ENCODE peak calls at places on chromosome 21, in eight cellular contexts. F, Y, Q, D, J, Z, V and B are unnamed samples.

GRCh38 chr21:16794944-16795343 is 717.9 kb upstream of the CXADR start:
- DNase-seq in F (no peak), J (no peak), Q (no peak), Z (no peak), D (no peak), V (no peak), Y (peak), B (peak)

GRCh38 chr21:33655591-33656221 is 13.4 kb downstream of the ITSN1 start:
- DNase-seq in Q (no peak), J (peak), V (no peak), Z (no peak), F (no peak), D (peak), Y (peak), B (peak)

GRCh38 chr21:34635307-34635706 is 20.4 kb upstream of the RCAN1 start:
- DNase-seq in V (no peak), Z (no peak), Q (no peak), D (no peak), Y (no peak), F (no peak), J (no peak), B (no peak)

GRCh38 chr21:19603011-19603593 is 1199.5 kb upstream of the TMPRSS15 start:
- DNase-seq in Y (no peak), Q (no peak), Z (no peak), V (no peak), J (no peak), D (no peak), F (no peak), B (no peak)

GRCh38 chr21:17053321-17053720 is 459.5 kb upstream of the CXADR start:
- DNase-seq in D (no peak), F (no peak), J (no peak), V (no peak), Z (no peak), Y (no peak), Q (no peak), B (no peak)

GRCh38 chr21:38179504-38179900 is 77.3 kb upstream of the KCNJ15 start:
- DNase-seq in Y (peak), V (no peak), D (no peak), Z (no peak), Q (no peak), F (no peak), J (no peak), B (no peak)

GRCh38 chr21:32756096-32756495 is 15.5 kb downstream of the PAXBP1 start:
- DNase-seq in Y (no peak), Z (no peak), F (no peak), V (no peak), D (no peak), J (no peak), Q (no peak), B (no peak)

GRCh38 chr21:33367309-33367973 is 35.8 kb upstream of the IFNGR2 start:
- DNase-seq in J (no peak), Q (no peak), V (no peak), D (no peak), Y (no peak), F (no peak), Z (peak), B (no peak)

GRCh38 chr21:34545079-34545884 is 33.3 kb upstream of the KCNE1 start:
- DNase-seq in F (no peak), Z (peak), D (peak), Q (no peak), V (peak), Y (peak), J (no peak), B (peak)

GRCh38 chr21:46656820-46657219 is 21.3 kb downstream of the PRMT2 start:
- DNase-seq in Y (no peak), D (no peak), J (no peak), F (no peak), V (no peak), Q (no peak), Z (no peak), B (no peak)

GRCh38 chr21:33395866-33396265 is 7.3 kb upstream of the IFNGR2 start:
- DNase-seq in D (no peak), J (no peak), Q (no peak), Y (peak), F (no peak), V (no peak), Z (no peak), B (peak)

GRCh38 chr21:32981096-32981495 is 44.6 kb upstream of the OLIG2 start:
- DNase-seq in Y (no peak), Q (no peak), F (no peak), D (no peak), V (no peak), Z (no peak), J (no peak), B (no peak)

GRCh38 chr21:25409992-25410391 is 197.3 kb downstream of the MRPL39 start:
- DNase-seq in Y (no peak), D (no peak), V (no peak), Z (no peak), Q (no peak), F (no peak), J (no peak), B (no peak)

GRCh38 chr21:32733356-32733755 is 5.5 kb upstream of the SYNJ1 start:
- DNase-seq in Q (no peak), D (no peak), V (no peak), Y (no peak), F (no peak), Z (no peak), J (no peak), B (no peak)

GRCh38 chr21:40546657-40547056 is 300.3 kb downstream of the DSCAM start:
- DNase-seq in F (no peak), D (no peak), Q (no peak), Y (no peak), J (no peak), Z (no peak), V (no peak), B (no peak)

GRCh38 chr21:22965455-22966125 is 1967.4 kb downstream of the NCAM2 start:
- DNase-seq in Q (no peak), Z (no peak), F (no peak), V (no peak), Y (no peak), J (no peak), D (no peak), B (no peak)

GRCh38 chr21:46627726-46628125 is 7.7 kb upstream of the PRMT2 start:
- DNase-seq in Y (no peak), V (no peak), Q (no peak), J (no peak), Z (no peak), D (no peak), F (no peak), B (no peak)

GRCh38 chr21:21268061-21268471 is 269.9 kb downstream of the NCAM2 start:
- DNase-seq in Q (no peak), D (no peak), J (no peak), Z (no peak), V (no peak), Y (peak), F (no peak), B (no peak)

GRCh38 chr21:33325222-33326067 is 675 bp downstream of the IFNAR1 start:
- DNase-seq in J (peak), Y (peak), D (peak), Z (peak), F (no peak), V (no peak), Q (peak), B (peak)

DNA sequence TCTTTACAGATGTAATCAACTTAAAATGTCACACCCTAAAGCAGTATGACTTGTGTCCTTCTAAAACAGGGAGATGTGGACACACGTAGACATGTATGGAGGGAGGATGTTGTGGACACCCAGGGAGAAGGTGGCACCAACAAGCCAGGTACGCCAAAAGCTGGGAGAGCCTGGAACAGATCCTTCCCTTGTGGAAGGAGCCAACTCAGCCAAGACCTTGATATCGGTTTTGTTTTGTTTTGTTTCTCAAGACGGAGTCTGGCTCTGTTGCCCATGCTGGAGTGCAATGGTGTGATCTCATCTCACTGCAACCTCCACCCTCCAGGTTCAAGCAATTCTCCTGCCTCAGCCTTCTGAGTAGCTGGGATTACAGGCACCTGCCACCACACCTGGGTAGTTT is 45.6 kb downstream of the CHAF1B start:
- DNase-seq in Q (no peak), Y (no peak), V (no peak), F (no peak), Z (no peak), D (no peak), J (no peak), B (peak)
- H3K4me3 ChIP-seq in Q (peak), Y (no peak), V (no peak), F (no peak), Z (no peak), D (no peak), J (peak), B (peak)

DNA sequence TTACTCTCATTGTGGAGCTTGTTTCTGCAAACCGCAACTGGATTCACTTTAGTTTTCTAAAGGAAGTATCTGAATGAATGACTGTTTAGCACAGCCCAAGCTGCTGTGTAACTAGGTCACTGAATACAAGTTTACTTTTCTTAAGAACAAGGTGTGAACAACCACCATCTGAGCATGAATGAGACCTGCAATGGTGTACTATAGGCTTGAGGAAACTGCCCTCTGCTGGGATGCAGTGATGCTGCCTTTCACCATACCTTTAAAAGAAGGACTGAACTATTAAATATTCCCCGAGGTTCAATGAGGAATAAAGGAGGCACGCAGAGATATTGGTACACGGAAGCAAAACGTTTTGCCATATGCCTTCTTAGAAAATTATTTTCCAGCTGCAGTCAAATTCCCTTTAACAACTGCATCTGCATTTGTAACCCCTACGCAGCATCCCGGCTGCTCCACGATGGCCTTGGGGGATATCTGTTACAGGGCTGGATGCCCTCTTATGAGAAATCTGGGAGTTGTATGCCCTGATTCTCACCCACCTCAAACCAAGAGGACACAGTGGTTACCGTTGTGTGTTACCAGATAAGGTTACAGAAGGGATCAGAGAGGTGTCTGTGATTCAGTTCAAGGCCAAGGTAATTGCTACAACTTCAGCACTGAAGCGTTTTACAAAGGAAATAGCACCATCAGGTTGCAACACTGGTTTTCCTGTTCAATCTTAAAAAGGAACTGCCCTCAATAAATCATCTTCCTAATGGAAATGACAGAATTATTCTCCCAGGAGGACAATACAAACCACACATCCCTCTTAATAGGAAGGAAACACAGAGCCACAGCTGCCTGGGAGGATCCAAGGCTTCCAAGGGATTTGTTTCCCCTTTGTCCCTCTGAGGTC is 470.5 kb downstream of the LTN1 start:
- DNase-seq in J (no peak), V (no peak), Z (peak), D (peak), F (no peak), Q (no peak), Y (peak), B (peak)
- TF ChIP-seq CTCF in J (peak), V (peak), Z (peak), D (peak), F (no peak), Q (no peak), Y (peak), B (peak)

GRCh38 chr21:41958886-41959563 is 5.2 kb upstream of the C2CD2 start:
- DNase-seq in Q (no peak), Z (no peak), F (no peak), D (no peak), Y (no peak), J (peak), V (no peak), B (no peak)

GRCh38 chr21:41960386-41960785 is 6.6 kb upstream of the C2CD2 start:
- DNase-seq in D (no peak), F (no peak), V (no peak), Q (no peak), Y (no peak), Z (no peak), J (no peak), B (no peak)

GRCh38 chr21:41961753-41962152 is 7.9 kb upstream of the C2CD2 start:
- DNase-seq in V (no peak), Q (no peak), J (no peak), F (no peak), D (no peak), Y (no peak), Z (no peak), B (no peak)

GRCh38 chr21:41962425-41962966 is 8.7 kb upstream of the C2CD2 start:
- DNase-seq in V (no peak), J (no peak), Z (no peak), Y (no peak), F (no peak), D (no peak), Q (no peak), B (no peak)

DNA sequence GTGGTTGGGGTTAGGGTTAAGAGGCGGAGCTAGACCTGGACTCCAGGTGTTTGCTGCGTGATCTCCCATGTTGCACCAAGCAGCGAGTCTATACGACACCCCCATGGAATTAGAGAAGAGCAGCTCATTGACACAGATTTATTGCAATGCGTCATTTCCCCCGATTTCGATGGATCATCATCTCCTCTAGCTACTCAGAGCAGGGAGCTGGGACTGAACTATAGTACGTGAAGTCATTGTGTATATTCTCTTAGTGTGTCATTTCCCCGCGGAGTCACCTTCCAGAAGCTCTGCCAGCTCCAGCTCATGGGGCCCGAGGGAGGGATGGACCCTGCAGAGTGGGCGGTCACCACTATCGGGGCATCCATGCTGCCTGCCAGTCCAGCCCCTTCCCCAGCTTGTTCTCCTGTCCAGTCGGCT is 7.5 kb upstream of the C2CD2 start:
- DNase-seq in D (no peak), Q (no peak), F (no peak), V (no peak), J (no peak), Y (peak), Z (no peak), B (peak)
- H3K4me3 ChIP-seq in D (no peak), Q (no peak), F (no peak), V (no peak), J (no peak), Y (no peak), Z (no peak), B (no peak)

GRCh38 chr21:43608664-43609063 is 50.6 kb downstream of the HSF2BP start:
- DNase-seq in F (no peak), J (no peak), V (no peak), Q (no peak), D (no peak), Z (no peak), Y (no peak), B (no peak)
- TF ChIP-seq CTCF in F (no peak), J (no peak), V (no peak), Q (no peak), D (no peak), Z (no peak), Y (no peak), B (no peak)

GRCh38 chr21:14736672-14737071 is 190.6 kb upstream of the SAMSN1 start:
- DNase-seq in Y (no peak), V (no peak), Z (no peak), F (no peak), D (no peak), Q (no peak), J (no peak), B (no peak)
- H3K4me3 ChIP-seq in Y (no peak), V (no peak), Z (no peak), F (no peak), D (no peak), Q (no peak), J (no peak), B (no peak)

DNA sequence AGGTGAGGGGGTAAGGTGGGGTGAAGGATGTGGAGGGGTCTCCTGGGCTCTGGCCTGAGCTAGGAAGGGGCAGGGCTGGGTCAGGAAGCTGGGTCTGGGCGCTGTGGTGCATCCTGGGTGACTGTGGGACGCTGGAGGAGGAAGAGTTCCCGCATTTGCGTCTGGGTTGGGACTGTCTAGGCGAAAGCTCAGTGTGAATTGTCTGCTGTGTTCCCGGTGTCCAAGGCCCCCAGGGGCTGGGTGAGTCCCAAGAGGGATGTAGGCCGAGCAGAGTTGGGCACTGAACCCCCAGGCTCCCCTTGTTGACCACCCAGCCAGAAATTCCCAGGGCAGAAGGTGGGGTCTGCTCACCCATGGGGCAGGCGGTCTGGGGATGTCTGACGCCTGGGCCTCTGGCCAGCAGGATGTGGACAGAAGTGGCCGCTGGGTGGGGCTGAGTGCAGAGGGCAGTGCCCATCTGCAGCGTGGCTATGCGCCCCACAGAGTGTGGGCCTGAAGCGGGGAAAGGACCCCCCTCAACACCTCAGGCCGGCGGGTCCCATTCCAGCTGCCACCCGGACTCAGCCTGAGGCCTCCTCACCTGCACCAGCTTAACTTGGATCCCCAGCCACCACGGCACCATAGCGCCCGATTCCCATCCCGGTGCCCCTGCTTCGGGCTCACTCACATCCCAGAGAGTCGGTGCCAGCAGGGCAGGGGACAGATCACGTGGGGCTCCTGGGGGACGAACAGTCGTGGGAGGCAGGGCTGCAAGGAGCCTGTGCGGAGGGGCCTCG is 36.9 kb upstream of the POFUT2 start:
- DNase-seq in D (no peak), Q (peak), V (no peak), Z (no peak), F (no peak), Y (no peak), J (peak), B (no peak)
- TF ChIP-seq CTCF in D (no peak), Q (no peak), V (no peak), Z (no peak), F (no peak), Y (no peak), J (no peak), B (no peak)

DNA sequence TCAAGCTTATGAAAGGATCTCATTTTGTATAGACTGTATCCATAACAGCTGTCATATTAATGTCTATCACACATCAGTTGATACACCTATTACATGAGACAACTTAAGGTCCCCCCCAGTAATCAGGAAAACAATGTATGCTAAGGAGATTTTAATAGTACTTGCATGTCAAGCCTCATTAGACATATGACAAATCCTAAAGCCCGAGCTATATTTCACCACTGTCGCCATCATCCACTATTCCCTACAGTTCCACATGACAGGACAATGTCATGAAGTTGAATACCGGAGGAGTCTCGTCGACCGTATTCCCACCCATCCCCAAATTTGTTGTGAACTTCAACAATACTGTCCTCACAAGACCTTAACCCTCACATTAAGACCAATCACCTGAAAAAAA is 3.4 kb downstream of the HMGN1 start:
- DNase-seq in J (no peak), Y (no peak), Q (no peak), D (no peak), F (no peak), V (no peak), Z (no peak), B (no peak)
- H3K4me3 ChIP-seq in J (no peak), Y (no peak), Q (no peak), D (peak), F (no peak), V (no peak), Z (no peak), B (no peak)

GRCh38 chr21:27466175-27466574 is 499.3 kb upstream of the ADAMTS5 start:
- DNase-seq in J (no peak), Y (no peak), V (no peak), Q (no peak), F (no peak), Z (peak), D (no peak), B (no peak)
- TF ChIP-seq CTCF in J (no peak), Y (peak), V (no peak), Q (no peak), F (no peak), Z (no peak), D (peak), B (peak)

GRCh38 chr21:15276243-15276642 is 211.4 kb upstream of the NRIP1 start:
- DNase-seq in J (no peak), V (no peak), Q (no peak), Z (no peak), F (no peak), Y (no peak), D (no peak), B (no peak)
- H3K4me3 ChIP-seq in J (no peak), V (no peak), Q (no peak), Z (no peak), F (no peak), Y (no peak), D (no peak), B (no peak)

DNA sequence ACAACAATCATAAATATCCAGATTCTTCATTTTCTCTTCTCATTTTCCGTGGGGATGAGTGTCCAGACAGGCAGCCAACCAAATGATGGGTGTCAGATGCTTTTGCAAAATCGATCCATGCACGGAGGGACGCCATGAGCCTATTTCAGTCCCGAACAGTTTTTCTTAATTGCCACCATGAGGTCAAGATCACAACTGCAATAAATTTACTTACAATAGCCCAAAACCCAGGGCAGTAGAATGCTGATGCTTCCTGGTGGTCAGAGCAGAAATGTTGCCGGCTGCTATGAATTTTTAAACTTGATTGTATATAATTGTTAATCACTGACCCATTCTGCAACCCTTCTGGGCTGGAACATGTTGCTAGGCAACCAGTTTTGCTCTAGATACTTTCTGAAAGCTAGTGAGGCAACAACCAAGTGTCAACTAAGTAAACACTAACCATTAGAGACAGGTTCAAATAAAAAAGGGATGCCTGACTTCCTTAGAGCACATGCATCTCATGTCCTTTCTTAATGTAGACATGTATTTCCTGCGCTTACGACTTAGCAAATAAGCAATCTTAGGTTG is 132.6 kb upstream of the TIAM1 start:
- DNase-seq in V (no peak), F (no peak), Z (no peak), Q (no peak), Y (no peak), D (no peak), J (no peak), B (peak)
- TF ChIP-seq CTCF in V (no peak), F (no peak), Z (no peak), Q (no peak), Y (no peak), D (peak), J (no peak), B (peak)